ENCODE peak calls at places on chromosomes 2 and 18, in four cellular contexts. Z is CD8-positive, alpha-beta memory T cell; W is left colon; L is ACHN. B is an unnamed sample.

GRCh38 chr18:4068552-4069158 is 386.5 kb downstream of the DLGAP1 start:
- DNase-seq in L (peak), Z (no peak), W (peak), B (no peak)

GRCh38 chr2:12202702-12203101 is 456.3 kb downstream of the LPIN1 start:
- DNase-seq in L (no peak), Z (no peak), W (no peak), B (no peak)

GRCh38 chr2:42084231-42084671 is 36.4 kb downstream of the PKDCC start:
- DNase-seq in L (no peak), W (no peak), Z (no peak), B (no peak)

GRCh38 chr2:196703660-196704209 is 64.2 kb downstream of the CCDC150 start:
- DNase-seq in L (no peak), W (no peak), Z (no peak), B (no peak)

GRCh38 chr2:223042704-223043118 is 9.3 kb upstream of the KCNE4 start:
- DNase-seq in L (no peak), Z (no peak), W (no peak), B (peak)

GRCh38 chr2:234164499-234165409 is 114.3 kb downstream of the SPP2 start:
- DNase-seq in W (peak), L (no peak), Z (peak), B (no peak)

GRCh38 chr2:181682026-181682789 is 1.9 kb upstream of the NEUROD1 start:
- DNase-seq in W (no peak), L (no peak), Z (no peak), B (no peak)

GRCh38 chr18:41372266-41372665 is 582.8 kb upstream of the PIK3C3 start:
- DNase-seq in W (no peak), Z (no peak), L (no peak), B (no peak)

GRCh38 chr18:58097127-58097906 is 53.3 kb downstream of the NEDD4L start:
- DNase-seq in W (no peak), L (no peak), Z (no peak), B (no peak)

GRCh38 chr18:78937166-78937565 is 42.5 kb upstream of the SALL3 start:
- DNase-seq in L (no peak), W (no peak), Z (no peak), B (no peak)

GRCh38 chr2:122156101-122156500 is 400.6 kb downstream of the TSN start:
- DNase-seq in Z (no peak), W (no peak), L (no peak), B (no peak)

GRCh38 chr18:76524900-76525698 is 30.1 kb upstream of the ZNF516 start:
- DNase-seq in W (no peak), Z (peak), L (no peak), B (no peak)

GRCh38 chr2:54669677-54670484 is 53.6 kb upstream of the EML6 start:
- DNase-seq in Z (no peak), W (no peak), L (no peak), B (peak)

GRCh38 chr2:3712424-3712823 is 9.0 kb downstream of the DCDC2C start:
- DNase-seq in Z (no peak), L (no peak), W (no peak), B (no peak)

GRCh38 chr2:98936133-98936916 is at the start of gene CRACDL:
- DNase-seq in W (peak), L (peak), Z (no peak), B (no peak)

GRCh38 chr2:216465580-216466197 is 33.0 kb upstream of the RPL37A start:
- DNase-seq in L (no peak), Z (no peak), W (no peak), B (no peak)

GRCh38 chr2:20523798-20524197 is 76.9 kb downstream of the RHOB start:
- DNase-seq in W (no peak), Z (no peak), L (no peak), B (no peak)

GRCh38 chr18:22556271-22556990 is 138.7 kb upstream of the CTAGE1 start:
- DNase-seq in L (no peak), Z (no peak), W (no peak), B (no peak)

GRCh38 chr2:158034198-158034831 is 67.4 kb upstream of the UPP2 start:
- DNase-seq in W (peak), Z (no peak), L (peak), B (no peak)

GRCh38 chr2:144801766-144802165 is 281.8 kb upstream of the ZEB2 start:
- DNase-seq in W (no peak), Z (no peak), L (peak), B (no peak)